ENCODE peak calls at places on chromosome 14, in four cellular contexts. One of them, this sample, is unnamed.

GRCh38 chr14:53929871-53930685 is 26.5 kb downstream of the BMP4 start:
- DNase-seq in lower lobe of right lung: no peak
- DNase-seq in cardiac muscle cell: no peak
- DNase-seq in CD4-positive, alpha-beta T cell: no peak
- DNase-seq in this sample: peak; percentile 57

GRCh38 chr14:56124296-56124695 is 6.1 kb downstream of the PELI2 start:
- DNase-seq in lower lobe of right lung: no peak
- DNase-seq in cardiac muscle cell: no peak
- DNase-seq in CD4-positive, alpha-beta T cell: no peak
- DNase-seq in this sample: no peak

GRCh38 chr14:83170165-83170564 is 1636.5 kb upstream of the SEL1L start:
- DNase-seq in lower lobe of right lung: no peak
- DNase-seq in cardiac muscle cell: no peak
- DNase-seq in CD4-positive, alpha-beta T cell: no peak
- DNase-seq in this sample: no peak

GRCh38 chr14:75053396-75054289 is 2.4 kb upstream of the MLH3 start:
- DNase-seq in lower lobe of right lung: no peak
- DNase-seq in cardiac muscle cell: no peak
- DNase-seq in CD4-positive, alpha-beta T cell: no peak
- DNase-seq in this sample: no peak

GRCh38 chr14:89915114-89915878 is 39.2 kb downstream of the EFCAB11 start:
- DNase-seq in lower lobe of right lung: no peak
- DNase-seq in cardiac muscle cell: peak; percentile 80
- DNase-seq in CD4-positive, alpha-beta T cell: peak; percentile 38
- DNase-seq in this sample: peak; percentile 62

GRCh38 chr14:22549981-22550670 is 38.9 kb downstream of the DAD1 start:
- DNase-seq in lower lobe of right lung: no peak
- DNase-seq in cardiac muscle cell: peak; percentile 43
- DNase-seq in CD4-positive, alpha-beta T cell: peak; percentile 63
- DNase-seq in this sample: no peak

GRCh38 chr14:95910628-95911027 is 34.0 kb downstream of the TUNAR start:
- DNase-seq in lower lobe of right lung: no peak
- DNase-seq in cardiac muscle cell: no peak
- DNase-seq in CD4-positive, alpha-beta T cell: no peak
- DNase-seq in this sample: no peak

GRCh38 chr14:51014086-51014485 is 69.8 kb upstream of the PYGL start:
- DNase-seq in lower lobe of right lung: no peak
- DNase-seq in cardiac muscle cell: peak; percentile 88
- DNase-seq in CD4-positive, alpha-beta T cell: no peak
- DNase-seq in this sample: peak; percentile 66

GRCh38 chr14:64885555-64885954 is 5.8 kb upstream of the SPTB start:
- DNase-seq in lower lobe of right lung: no peak
- DNase-seq in cardiac muscle cell: no peak
- DNase-seq in CD4-positive, alpha-beta T cell: no peak
- DNase-seq in this sample: no peak

GRCh38 chr14:69573205-69573840 is 1.3 kb downstream of the CCDC177 start:
- DNase-seq in lower lobe of right lung: no peak
- DNase-seq in cardiac muscle cell: no peak
- DNase-seq in CD4-positive, alpha-beta T cell: no peak
- DNase-seq in this sample: no peak

DNA sequence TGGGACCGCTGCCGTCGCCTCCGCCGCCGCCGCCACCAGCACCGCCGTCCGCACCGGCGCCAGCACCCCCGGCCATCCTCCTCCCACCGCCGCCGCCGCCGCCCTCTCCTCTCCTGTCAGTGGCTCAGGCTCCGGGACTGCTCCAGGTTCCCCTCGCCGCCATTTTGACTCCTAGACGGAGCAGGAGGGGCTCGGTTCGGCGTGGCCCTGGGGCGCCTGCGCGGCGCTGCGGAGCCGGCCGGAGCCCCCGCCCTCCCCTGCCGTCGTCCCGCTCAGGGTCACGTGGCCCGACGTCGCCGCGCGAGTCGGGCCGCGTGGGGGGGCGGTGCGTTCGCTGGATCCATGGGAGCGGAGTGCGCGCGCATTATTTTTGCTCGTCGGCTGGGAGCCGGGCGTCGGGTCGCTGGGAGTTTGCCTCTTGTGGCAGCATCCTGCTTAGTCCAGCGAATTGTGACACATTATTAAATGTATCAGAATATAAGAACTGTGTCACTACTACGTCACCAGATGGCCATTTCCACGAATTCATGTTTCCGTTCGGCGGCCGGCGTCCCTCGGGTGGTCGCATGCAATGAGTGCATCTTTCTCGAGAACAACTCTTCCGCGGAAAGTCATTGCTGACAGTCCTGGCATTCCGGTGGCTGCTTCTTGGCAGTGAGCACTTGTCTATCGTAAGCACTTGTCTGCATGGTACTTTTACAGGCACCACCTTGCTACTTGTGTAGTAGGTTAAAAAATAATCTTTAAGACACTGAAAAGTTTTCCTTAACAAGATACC is at the start of gene BTBD7:
- DNase-seq in lower lobe of right lung: peak; percentile 97
- DNase-seq in cardiac muscle cell: peak; percentile 97
- DNase-seq in CD4-positive, alpha-beta T cell: peak; percentile 95
- DNase-seq in this sample: peak; percentile 96
- TF ChIP-seq CTCF in lower lobe of right lung: peak; percentile 14
- TF ChIP-seq CTCF in cardiac muscle cell: no peak
- TF ChIP-seq CTCF in CD4-positive, alpha-beta T cell: no peak
- TF ChIP-seq CTCF in this sample: no peak

GRCh38 chr14:28565345-28565744 is 201.2 kb upstream of the FOXG1 start:
- DNase-seq in lower lobe of right lung: no peak
- DNase-seq in cardiac muscle cell: no peak
- DNase-seq in CD4-positive, alpha-beta T cell: no peak
- DNase-seq in this sample: no peak
- H3K9me3 ChIP-seq in lower lobe of right lung: no peaks in the 10 kb centered on the region
- H3K9me3 ChIP-seq in cardiac muscle cell: no peaks in the 10 kb centered on the region
- H3K9me3 ChIP-seq in CD4-positive, alpha-beta T cell: no peaks in the 10 kb centered on the region
- H3K9me3 ChIP-seq in this sample: no peaks in the 10 kb centered on the region

GRCh38 chr14:100135784-100136183 is 23.7 kb downstream of the DEGS2 start:
- DNase-seq in lower lobe of right lung: no peak
- DNase-seq in cardiac muscle cell: no peak
- DNase-seq in CD4-positive, alpha-beta T cell: no peak
- DNase-seq in this sample: no peak
- TF ChIP-seq CTCF in lower lobe of right lung: no peak
- TF ChIP-seq CTCF in cardiac muscle cell: no peak
- TF ChIP-seq CTCF in CD4-positive, alpha-beta T cell: no peak
- TF ChIP-seq CTCF in this sample: no peak

DNA sequence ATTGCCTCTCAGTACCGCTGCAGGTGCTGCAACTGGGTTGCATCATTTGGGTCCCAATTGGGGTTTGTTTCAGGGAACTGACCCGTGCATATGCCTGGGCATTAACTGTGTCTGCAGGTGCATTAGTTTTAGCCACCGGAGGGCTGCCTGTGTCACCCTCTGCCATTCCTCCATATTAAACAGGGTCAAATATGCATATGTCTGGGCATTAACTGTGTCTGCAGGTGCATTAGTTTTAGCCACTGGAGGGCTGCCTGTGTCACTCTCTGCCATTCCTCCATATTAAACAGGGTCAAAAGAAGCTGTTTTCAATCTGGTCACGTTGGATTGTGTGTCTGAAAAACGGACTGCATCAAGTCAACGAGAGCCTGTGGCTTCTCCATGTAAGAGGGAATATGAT is 1317.0 kb downstream of the TMEM121 start:
- DNase-seq in lower lobe of right lung: no peak
- DNase-seq in cardiac muscle cell: no peak
- DNase-seq in CD4-positive, alpha-beta T cell: no peak
- DNase-seq in this sample: no peak
- H3K9me3 ChIP-seq in lower lobe of right lung: no peaks in the 10 kb centered on the region
- H3K9me3 ChIP-seq in cardiac muscle cell: peaks cover 3% of the 10 kb centered on the region
- H3K9me3 ChIP-seq in CD4-positive, alpha-beta T cell: no peaks in the 10 kb centered on the region
- H3K9me3 ChIP-seq in this sample: no peaks in the 10 kb centered on the region

DNA sequence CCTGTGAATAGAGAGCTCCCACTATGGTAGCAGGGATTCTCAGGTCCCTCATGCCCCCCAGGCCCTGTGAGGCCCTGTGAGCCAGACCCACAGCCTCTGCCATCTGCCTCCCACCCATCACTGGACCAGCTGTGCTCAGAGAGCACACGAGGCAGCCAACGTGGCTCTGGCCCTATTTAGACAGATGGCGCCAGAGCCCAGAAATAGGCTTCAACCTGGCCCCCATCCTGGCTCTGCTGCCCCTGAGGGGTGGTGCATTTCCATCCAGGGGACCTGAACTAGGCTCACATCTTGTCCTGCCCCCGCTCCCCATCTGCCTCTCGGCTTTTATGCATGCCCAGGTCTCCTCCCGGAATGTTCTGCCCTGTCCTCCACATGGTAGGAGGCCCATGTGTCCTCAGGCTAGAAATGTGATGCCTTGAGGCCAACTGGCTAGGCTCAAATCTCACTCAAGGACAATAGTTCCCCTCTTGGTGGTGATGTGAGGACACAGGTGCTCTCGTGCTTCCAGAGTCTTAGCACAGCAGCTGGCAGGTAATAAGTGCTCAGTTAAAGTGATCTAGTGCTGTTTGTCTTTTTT is 18.9 kb downstream of the TMEM63C start:
- DNase-seq in lower lobe of right lung: peak; percentile 11
- DNase-seq in cardiac muscle cell: no peak
- DNase-seq in CD4-positive, alpha-beta T cell: no peak
- DNase-seq in this sample: no peak
- TF ChIP-seq CTCF in lower lobe of right lung: no peak
- TF ChIP-seq CTCF in cardiac muscle cell: no peak
- TF ChIP-seq CTCF in CD4-positive, alpha-beta T cell: no peak
- TF ChIP-seq CTCF in this sample: no peak

GRCh38 chr14:66939409-66939808 is 249.8 kb upstream of the GARIN2 start:
- DNase-seq in lower lobe of right lung: no peak
- DNase-seq in cardiac muscle cell: no peak
- DNase-seq in CD4-positive, alpha-beta T cell: no peak
- DNase-seq in this sample: no peak

DNA sequence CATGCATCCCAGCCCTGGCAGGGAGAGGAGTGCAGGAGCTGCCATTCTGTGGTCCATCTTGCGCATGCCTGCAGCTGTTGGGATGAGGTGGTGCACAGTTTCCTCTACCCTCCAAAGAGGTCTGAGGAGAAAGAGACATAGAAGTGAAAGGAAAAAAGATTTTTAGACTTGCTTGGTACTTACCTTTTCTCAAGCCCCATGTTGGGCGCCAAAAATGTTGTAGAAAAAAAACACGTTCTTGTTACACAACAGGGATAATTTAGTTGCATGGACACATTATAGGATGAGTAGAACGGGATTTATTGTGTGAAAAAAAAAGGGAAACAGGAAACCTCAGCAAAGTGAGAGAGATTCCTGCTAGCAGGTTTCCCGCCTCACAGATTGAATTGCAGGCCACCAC is 244.4 kb upstream of the GARIN2 start:
- DNase-seq in lower lobe of right lung: no peak
- DNase-seq in cardiac muscle cell: peak; percentile 47
- DNase-seq in CD4-positive, alpha-beta T cell: no peak
- DNase-seq in this sample: peak; percentile 20
- H3K9me3 ChIP-seq in lower lobe of right lung: peaks cover 77% of the 10 kb centered on the region
- H3K9me3 ChIP-seq in cardiac muscle cell: no peaks in the 10 kb centered on the region
- H3K9me3 ChIP-seq in CD4-positive, alpha-beta T cell: peaks cover 89% of the 10 kb centered on the region
- H3K9me3 ChIP-seq in this sample: peaks cover 14% of the 10 kb centered on the region

GRCh38 chr14:78836777-78837176 is 666.6 kb downstream of the NRXN3 start:
- DNase-seq in lower lobe of right lung: no peak
- DNase-seq in cardiac muscle cell: peak; percentile 57
- DNase-seq in CD4-positive, alpha-beta T cell: no peak
- DNase-seq in this sample: peak; percentile 38
- TF ChIP-seq CTCF in lower lobe of right lung: peak; percentile 39
- TF ChIP-seq CTCF in cardiac muscle cell: peak; percentile 41
- TF ChIP-seq CTCF in CD4-positive, alpha-beta T cell: no peak
- TF ChIP-seq CTCF in this sample: peak; percentile 20

DNA sequence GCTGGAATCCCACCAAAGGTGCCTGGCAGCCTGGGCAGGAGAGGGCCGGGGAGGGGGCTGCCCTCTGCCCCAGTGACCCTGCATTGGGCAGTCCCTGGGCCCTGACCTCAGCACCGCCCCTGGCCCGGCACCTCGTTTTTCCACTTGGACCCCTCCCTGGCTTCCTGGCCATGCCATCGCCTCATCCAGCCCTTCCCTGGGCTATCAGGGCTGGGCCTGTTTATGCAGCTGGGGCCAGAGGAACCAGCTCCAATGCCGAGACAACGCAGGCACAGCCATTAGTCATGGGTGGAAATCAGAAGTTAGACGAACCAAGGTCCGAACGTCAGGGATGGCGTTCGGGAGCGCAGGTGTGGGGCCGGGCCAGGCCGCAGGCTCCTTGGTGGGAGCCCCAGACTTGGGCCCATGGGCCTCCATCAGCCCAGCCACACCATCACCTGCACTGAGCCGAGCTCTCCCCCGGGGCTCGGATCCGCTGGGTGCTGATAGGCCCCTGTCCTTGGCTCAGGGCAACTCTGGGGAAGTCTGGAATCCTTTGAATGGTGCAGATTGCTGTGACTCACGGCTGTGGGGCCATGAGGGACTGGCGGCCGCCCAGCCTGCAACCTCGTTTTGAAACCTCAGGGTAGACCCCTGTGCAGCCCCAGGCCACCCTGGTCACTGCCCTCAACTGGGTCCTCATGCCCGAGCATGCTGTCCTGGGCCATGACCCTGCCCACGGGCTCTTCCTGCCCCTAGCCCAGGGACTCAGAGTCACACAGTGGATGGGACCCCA is 169.4 kb downstream of the KIF26A start:
- DNase-seq in lower lobe of right lung: no peak
- DNase-seq in cardiac muscle cell: no peak
- DNase-seq in CD4-positive, alpha-beta T cell: no peak
- DNase-seq in this sample: no peak
- H3K9me3 ChIP-seq in lower lobe of right lung: no peaks in the 10 kb centered on the region
- H3K9me3 ChIP-seq in cardiac muscle cell: no peaks in the 10 kb centered on the region
- H3K9me3 ChIP-seq in CD4-positive, alpha-beta T cell: no peaks in the 10 kb centered on the region
- H3K9me3 ChIP-seq in this sample: no peaks in the 10 kb centered on the region

GRCh38 chr14:63203618-63204406 is 431 bp upstream of the RHOJ start:
- DNase-seq in lower lobe of right lung: peak; percentile 51
- DNase-seq in cardiac muscle cell: peak; percentile 99
- DNase-seq in CD4-positive, alpha-beta T cell: no peak
- DNase-seq in this sample: peak; percentile 37
- TF ChIP-seq CTCF in lower lobe of right lung: peak; percentile 31
- TF ChIP-seq CTCF in cardiac muscle cell: peak; percentile 43
- TF ChIP-seq CTCF in CD4-positive, alpha-beta T cell: no peak
- TF ChIP-seq CTCF in this sample: no peak

GRCh38 chr14:32189806-32190205 is 12.0 kb upstream of the RNU6-7 start:
- DNase-seq in lower lobe of right lung: no peak
- DNase-seq in cardiac muscle cell: no peak
- DNase-seq in CD4-positive, alpha-beta T cell: no peak
- DNase-seq in this sample: no peak
- H3K9me3 ChIP-seq in lower lobe of right lung: peaks cover 6% of the 10 kb centered on the region
- H3K9me3 ChIP-seq in cardiac muscle cell: no peaks in the 10 kb centered on the region
- H3K9me3 ChIP-seq in CD4-positive, alpha-beta T cell: peaks cover 12% of the 10 kb centered on the region
- H3K9me3 ChIP-seq in this sample: no peaks in the 10 kb centered on the region